ENCODE peak calls at places on chromosomes 6 and 20, in five cellular contexts. L is CD8-positive, alpha-beta memory T cell; Q is mesenchymal stem cell; X is mucosa of descending colon; Z is sigmoid colon. I is an unnamed sample.
A peak's percentile ranks its signal among the peaks of the same experiment; 100 is the strongest.

GRCh38 chr6:80872194-80872950 is 765.9 kb downstream of the BCKDHB start:
- DNase-seq in L (no peak), Q (no peak), X (peak; percentile 1), Z (no peak), I (peak; percentile 72)

GRCh38 chr20:54476336-54476928 is 1.0 kb downstream of the DOK5 start:
- DNase-seq in L (no peak), Q (no peak), X (no peak), Z (no peak), I (no peak)

GRCh38 chr20:22763257-22763906 is 179.0 kb upstream of the FOXA2 start:
- DNase-seq in L (no peak), Q (peak; percentile 50), X (no peak), Z (no peak), I (no peak)

GRCh38 chr20:2350606-2351005 is 30.1 kb upstream of the TGM6 start:
- DNase-seq in L (no peak), Q (no peak), X (no peak), Z (no peak), I (no peak)

GRCh38 chr6:12935637-12936036 is 219.1 kb downstream of the PHACTR1 start:
- DNase-seq in L (no peak), Q (no peak), X (no peak), Z (no peak), I (no peak)

GRCh38 chr20:4568560-4568959 is 153.1 kb upstream of the PRND start:
- DNase-seq in L (no peak), Q (no peak), X (no peak), Z (no peak), I (no peak)

GRCh38 chr6:151196571-151196970 is 43.2 kb upstream of the AKAP12 start:
- DNase-seq in L (no peak), Q (peak; percentile 75), X (peak; percentile 51), Z (peak; percentile 89), I (no peak)

GRCh38 chr6:3843379-3844096 is 5.6 kb upstream of the FAM50B start:
- DNase-seq in L (no peak), Q (no peak), X (no peak), Z (no peak), I (no peak)

GRCh38 chr6:63663147-63663877 is 27.7 kb downstream of the PHF3 start:
- DNase-seq in L (no peak), Q (peak; percentile 68), X (no peak), Z (no peak), I (no peak)

GRCh38 chr20:3398681-3399252 is 8.7 kb downstream of the DNAAF9 start:
- DNase-seq in L (no peak), Q (peak; percentile 53), X (no peak), Z (no peak), I (no peak)

GRCh38 chr20:63178889-63179751 is 36.8 kb downstream of the YTHDF1 start:
- DNase-seq in L (peak; percentile 83), Q (peak; percentile 19), X (peak; percentile 35), Z (no peak), I (no peak)

GRCh38 chr20:63060057-63060991 is 53.6 kb upstream of the BHLHE23 start:
- DNase-seq in L (peak; percentile 35), Q (peak; percentile 10), X (no peak), Z (peak; percentile 53), I (peak; percentile 41)

GRCh38 chr20:3652217-3652616 is 11.0 kb downstream of the GFRA4 start:
- DNase-seq in L (no peak), Q (no peak), X (no peak), Z (no peak), I (peak; percentile 20)

GRCh38 chr6:88780714-88781389 is 182.6 kb downstream of the RNGTT start:
- DNase-seq in L (peak; percentile 58), Q (peak; percentile 72), X (peak; percentile 29), Z (peak; percentile 65), I (peak; percentile 62)

GRCh38 chr20:24868396-24868927 is 80.6 kb upstream of the CST7 start:
- DNase-seq in L (no peak), Q (no peak), X (no peak), Z (no peak), I (no peak)

GRCh38 chr6:40692311-40692710 is 105.1 kb upstream of the LRFN2 start:
- DNase-seq in L (no peak), Q (no peak), X (no peak), Z (no peak), I (no peak)

GRCh38 chr20:54221383-54221782 is 13.5 kb downstream of the PFDN4 start:
- DNase-seq in L (no peak), Q (no peak), X (no peak), Z (no peak), I (peak; percentile 74)

GRCh38 chr6:4316867-4317400 is 181.6 kb upstream of the ECI2 start:
- DNase-seq in L (no peak), Q (peak; percentile 82), X (peak; percentile 80), Z (no peak), I (no peak)

GRCh38 chr6:116118608-116119007 is 7.3 kb downstream of the COL10A1 start:
- DNase-seq in L (no peak), Q (peak; percentile 12), X (no peak), Z (no peak), I (no peak)

GRCh38 chr6:98716341-98716740 is 118.0 kb upstream of the POU3F2 start:
- DNase-seq in L (no peak), Q (no peak), X (no peak), Z (no peak), I (no peak)

GRCh38 chr20:44084891-44085290 is 102.1 kb downstream of the JPH2 start:
- DNase-seq in L (no peak), Q (no peak), X (no peak), Z (no peak), I (no peak)
- H3K4me1 ChIP-seq in L (peaks cover 8% of the 10 kb centered on the region), Q (peaks cover 6% of the 10 kb centered on the region), X (no peaks in the 10 kb centered on the region), Z (peaks cover 21% of the 10 kb centered on the region), I (no peaks in the 10 kb centered on the region)

DNA sequence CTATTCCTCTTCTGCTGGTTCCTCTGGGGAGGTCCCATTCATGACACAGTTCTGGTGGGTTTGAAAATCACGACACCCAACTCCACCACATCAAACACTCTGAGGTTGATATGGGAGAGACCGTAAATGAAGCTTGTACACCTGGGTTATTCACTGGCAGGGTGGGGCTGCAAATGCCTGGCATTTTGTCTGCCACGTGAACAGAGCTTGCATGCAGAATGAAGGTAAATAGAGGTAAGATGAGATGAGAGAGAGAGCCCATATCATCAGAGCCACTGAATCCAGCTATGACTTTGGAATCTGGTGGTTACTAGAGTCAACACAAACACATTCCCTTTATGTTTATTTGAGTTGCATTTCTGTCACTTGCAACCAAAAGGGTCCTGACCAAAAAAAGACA is 97.4 kb downstream of the BANF2 start:
- DNase-seq in L (no peak), Q (no peak), X (peak; percentile 44), Z (no peak), I (no peak)
- H3K4me1 ChIP-seq in L (no peaks in the 10 kb centered on the region), Q (no peaks in the 10 kb centered on the region), X (no peaks in the 10 kb centered on the region), Z (no peaks in the 10 kb centered on the region), I (peaks cover 37% of the 10 kb centered on the region)

GRCh38 chr6:149008741-149009140 is 261.9 kb downstream of the UST start:
- DNase-seq in L (no peak), Q (no peak), X (no peak), Z (no peak), I (no peak)
- H3K4me1 ChIP-seq in L (no peaks in the 10 kb centered on the region), Q (peaks cover 1% of the 10 kb centered on the region), X (no peaks in the 10 kb centered on the region), Z (peaks cover 2% of the 10 kb centered on the region), I (no peaks in the 10 kb centered on the region)

DNA sequence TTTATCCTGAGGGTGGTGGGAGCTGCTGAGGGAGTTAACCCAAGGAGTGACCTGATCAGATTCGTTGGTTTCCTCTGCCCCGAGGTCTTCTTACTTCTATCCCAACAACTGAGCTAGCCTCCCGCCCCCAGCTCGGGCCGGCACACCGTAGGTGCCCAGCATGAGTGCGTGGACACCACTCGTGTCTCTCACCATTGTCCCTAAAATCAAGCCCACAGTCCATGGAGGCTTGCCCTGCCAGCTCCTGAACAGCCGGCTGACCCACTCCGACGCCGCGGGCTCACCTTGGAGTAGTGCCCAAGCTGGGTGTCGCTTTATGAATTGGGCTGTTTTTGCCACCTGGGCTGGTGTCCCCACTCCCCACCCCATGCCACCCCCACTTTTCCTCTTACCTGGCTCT is 59.0 kb upstream of the CCDC167 start:
- DNase-seq in L (no peak), Q (no peak), X (no peak), Z (no peak), I (no peak)
- H3K4me1 ChIP-seq in L (peaks cover 18% of the 10 kb centered on the region), Q (peaks cover 29% of the 10 kb centered on the region), X (no peaks in the 10 kb centered on the region), Z (no peaks in the 10 kb centered on the region), I (no peaks in the 10 kb centered on the region)

GRCh38 chr6:143744593-143745151 is 66.9 kb downstream of the PHACTR2 start:
- DNase-seq in L (no peak), Q (peak; percentile 44), X (peak; percentile 69), Z (no peak), I (no peak)
- H3K4me1 ChIP-seq in L (no peaks in the 10 kb centered on the region), Q (peaks cover 11% of the 10 kb centered on the region), X (peaks cover 40% of the 10 kb centered on the region), Z (peaks cover 36% of the 10 kb centered on the region), I (no peaks in the 10 kb centered on the region)

DNA sequence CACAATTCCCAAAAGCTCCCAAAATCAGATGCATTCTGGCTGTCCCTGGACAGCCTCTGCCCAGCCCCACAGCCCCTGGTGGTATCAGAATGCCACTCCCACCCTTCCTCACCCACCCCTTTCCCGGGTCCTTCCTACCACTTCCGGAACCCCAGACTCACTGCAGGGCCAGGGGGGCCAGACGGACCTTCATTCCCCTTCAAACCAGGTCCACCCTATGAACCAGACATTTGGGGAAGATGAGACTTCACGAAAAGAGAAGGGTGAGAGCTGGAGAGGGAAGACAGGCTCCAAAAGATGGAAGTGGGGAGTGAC is 20.4 kb downstream of the COL11A2 start:
- DNase-seq in L (no peak), Q (no peak), X (no peak), Z (no peak), I (no peak)
- H3K4me1 ChIP-seq in L (no peaks in the 10 kb centered on the region), Q (no peaks in the 10 kb centered on the region), X (no peaks in the 10 kb centered on the region), Z (no peaks in the 10 kb centered on the region), I (no peaks in the 10 kb centered on the region)

GRCh38 chr6:15267221-15267620 is 21.4 kb downstream of the JARID2 start:
- DNase-seq in L (no peak), Q (no peak), X (no peak), Z (no peak), I (no peak)
- H3K4me1 ChIP-seq in L (peaks cover 61% of the 10 kb centered on the region), Q (peaks cover 27% of the 10 kb centered on the region), X (peaks cover 34% of the 10 kb centered on the region), Z (peaks cover 56% of the 10 kb centered on the region), I (no peaks in the 10 kb centered on the region)

GRCh38 chr6:85459224-85459901 is 9.5 kb downstream of the NT5E start:
- DNase-seq in L (no peak), Q (peak; percentile 68), X (no peak), Z (no peak), I (no peak)

GRCh38 chr6:85458782-85459181 is 8.9 kb downstream of the NT5E start:
- DNase-seq in L (no peak), Q (no peak), X (no peak), Z (no peak), I (peak; percentile 33)

GRCh38 chr6:85455627-85456026 is 5.7 kb downstream of the NT5E start:
- DNase-seq in L (no peak), Q (no peak), X (no peak), Z (no peak), I (no peak)

GRCh38 chr6:85458184-85458583 is 8.3 kb downstream of the NT5E start:
- DNase-seq in L (no peak), Q (no peak), X (no peak), Z (no peak), I (no peak)

DNA sequence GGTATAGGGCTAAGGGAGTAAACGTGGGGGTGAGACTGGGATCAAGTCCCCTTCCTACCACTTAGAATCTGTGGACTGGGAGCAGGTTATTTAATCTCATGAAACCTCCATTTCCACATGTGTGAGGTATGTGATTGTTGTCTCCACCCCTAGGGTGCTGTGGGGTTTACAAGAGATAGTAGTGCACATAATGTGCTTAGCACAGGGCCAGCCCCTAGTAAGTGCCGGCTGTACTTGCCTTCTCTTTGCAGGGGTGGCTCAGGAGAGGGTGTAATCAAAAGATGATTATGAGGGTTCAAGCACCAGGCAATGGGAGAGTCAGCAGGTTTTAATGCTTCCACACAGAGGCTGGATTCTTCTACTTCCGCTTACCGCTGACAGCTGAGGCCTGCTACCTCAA is 6.9 kb downstream of the NT5E start:
- DNase-seq in L (no peak), Q (no peak), X (no peak), Z (no peak), I (no peak)
- H3K4me1 ChIP-seq in L (peaks cover 29% of the 10 kb centered on the region), Q (peaks cover 32% of the 10 kb centered on the region), X (peaks cover 17% of the 10 kb centered on the region), Z (peaks cover 46% of the 10 kb centered on the region), I (peaks cover 28% of the 10 kb centered on the region)